ENCODE peak calls at places on chromosomes 1 and 21, in eight cellular contexts. V, L, O, G, K, I, E and R are unnamed samples.

GRCh38 chr1:7962011-7962335 is 462 bp downstream of the PARK7 start:
- DNase-seq in V (no peak), L (no peak), O (no peak), G (no peak), K (no peak), I (no peak), E (no peak), R (no peak)

GRCh38 chr1:9996624-9997582 is at the start of gene RBP7:
- DNase-seq in V (no peak), L (peak; percentile 22), O (no peak), G (peak; percentile 26), K (no peak), I (peak; percentile 41), E (no peak), R (no peak)

GRCh38 chr21:17492415-17493168 is 20.3 kb upstream of the CXADR start:
- DNase-seq in V (peak; percentile 34), L (no peak), O (no peak), G (no peak), K (no peak), I (no peak), E (peak; percentile 49), R (no peak)

GRCh38 chr1:117828206-117828605 is 101.2 kb downstream of the GDAP2 start:
- DNase-seq in V (peak; percentile 87), L (peak; percentile 20), O (no peak), G (peak; percentile 29), K (no peak), I (peak; percentile 43), E (peak; percentile 74), R (no peak)

GRCh38 chr21:36079671-36080070 is 9.8 kb downstream of the CBR1 start:
- DNase-seq in V (no peak), L (no peak), O (no peak), G (no peak), K (no peak), I (no peak), E (no peak), R (no peak)

GRCh38 chr1:17023103-17023502 is 11.4 kb upstream of the ATP13A2 start:
- DNase-seq in V (no peak), L (no peak), O (no peak), G (no peak), K (no peak), I (no peak), E (no peak), R (no peak)

GRCh38 chr1:109876617-109877319 is 33.9 kb upstream of the CSF1 start:
- DNase-seq in V (peak; percentile 94), L (no peak), O (no peak), G (no peak), K (no peak), I (no peak), E (no peak), R (no peak)

GRCh38 chr21:16605588-16605987 is 875.8 kb downstream of the USP25 start:
- DNase-seq in V (no peak), L (peak; percentile 28), O (no peak), G (no peak), K (no peak), I (no peak), E (no peak), R (no peak)

GRCh38 chr21:35398366-35398982 is 349.4 kb upstream of the RUNX1 start:
- DNase-seq in V (no peak), L (no peak), O (peak; percentile 24), G (no peak), K (no peak), I (no peak), E (no peak), R (no peak)

GRCh38 chr1:158113759-158114127 is 67.0 kb upstream of the CD1D start:
- DNase-seq in V (no peak), L (no peak), O (no peak), G (no peak), K (no peak), I (no peak), E (no peak), R (no peak)

GRCh38 chr1:9213956-9214355 is 20.6 kb upstream of the H6PD start:
- DNase-seq in V (no peak), L (no peak), O (no peak), G (no peak), K (no peak), I (no peak), E (no peak), R (no peak)

GRCh38 chr1:45913183-45913924 is 109.9 kb downstream of the MAST2 start:
- DNase-seq in V (peak; percentile 97), L (peak; percentile 95), O (no peak), G (peak; percentile 81), K (no peak), I (no peak), E (peak; percentile 46), R (no peak)

GRCh38 chr1:100703052-100703451 is 16.5 kb upstream of the VCAM1 start:
- DNase-seq in V (no peak), L (no peak), O (no peak), G (no peak), K (no peak), I (no peak), E (peak; percentile 42), R (no peak)

GRCh38 chr1:157540160-157540748 is 12.1 kb downstream of the FCRL5 start:
- DNase-seq in V (no peak), L (no peak), O (no peak), G (no peak), K (no peak), I (no peak), E (no peak), R (no peak)

GRCh38 chr1:156115514-156116374 is 1.2 kb downstream of the LMNA start:
- DNase-seq in V (peak; percentile 66), L (peak; percentile 79), O (no peak), G (peak; percentile 79), K (peak; percentile 75), I (peak; percentile 80), E (no peak), R (no peak)

GRCh38 chr1:12148958-12149790 is 17.6 kb upstream of the TNFRSF1B start:
- DNase-seq in V (no peak), L (no peak), O (no peak), G (no peak), K (no peak), I (no peak), E (no peak), R (peak; percentile 86)

GRCh38 chr1:41444246-41444645 is 40.2 kb downstream of the EDN2 start:
- DNase-seq in V (no peak), L (no peak), O (no peak), G (no peak), K (no peak), I (no peak), E (no peak), R (no peak)
- TF ChIP-seq CTCF in V (peak; percentile 21), L (peak; percentile 21), O (no peak), G (no peak), K (peak; percentile 12), I (no peak), E (peak; percentile 27), R (peak; percentile 30)

GRCh38 chr1:119631433-119632102 is 16.5 kb downstream of the ZNF697 start:
- DNase-seq in V (peak; percentile 75), L (peak; percentile 42), O (no peak), G (peak; percentile 86), K (peak; percentile 82), I (peak; percentile 96), E (peak; percentile 55), R (no peak)
- H3K4me3 ChIP-seq in V (peak overlapping the region; percentile 48), L (no peak overlapping the region), O (no peak overlapping the region), G (peak overlapping the region; percentile 35), K (peak overlapping the region; percentile 37), I (no peak overlapping the region), E (peak overlapping the region; percentile 29), R (no peak overlapping the region)

DNA sequence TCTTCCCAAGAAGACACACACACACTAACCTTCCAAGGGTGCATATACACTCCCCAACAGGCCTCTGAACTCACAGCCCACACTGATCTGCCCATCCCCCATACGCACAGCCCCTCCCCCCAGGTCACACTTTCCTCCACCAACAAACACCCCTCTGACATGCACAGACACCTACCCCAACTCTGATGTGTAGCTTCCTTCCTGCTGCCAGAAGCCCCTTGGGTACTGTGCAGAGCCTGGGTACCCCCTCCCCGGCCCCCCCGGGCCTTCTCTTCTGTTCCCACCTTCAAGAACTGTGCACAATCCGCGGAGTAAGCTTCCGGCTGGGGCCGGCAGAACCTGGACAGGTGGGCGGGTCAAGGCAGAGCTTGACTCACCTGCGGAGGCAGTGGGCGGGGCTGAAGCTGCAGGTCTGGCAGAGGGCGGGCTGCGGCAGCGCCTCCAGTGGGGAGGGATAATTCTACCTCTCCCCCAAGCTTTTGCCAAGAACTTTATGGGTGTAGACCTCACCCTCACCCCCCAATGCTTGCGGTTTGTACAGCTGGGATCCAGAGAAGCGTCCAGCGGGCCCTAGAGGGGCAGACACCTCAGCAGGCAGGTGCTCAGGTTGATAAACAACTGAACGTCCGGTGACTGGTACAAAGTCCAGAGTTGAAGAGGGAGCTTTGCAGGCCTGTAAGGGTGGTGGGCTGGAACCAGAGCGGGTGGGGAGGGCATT is at the start of gene C1orf210:
- DNase-seq in V (no peak), L (no peak), O (no peak), G (peak; percentile 95), K (peak; percentile 89), I (peak; percentile 97), E (no peak), R (no peak)
- TF ChIP-seq CTCF in V (no peak), L (no peak), O (no peak), G (peak; percentile 28), K (peak; percentile 35), I (peak; percentile 72), E (no peak), R (no peak)

DNA sequence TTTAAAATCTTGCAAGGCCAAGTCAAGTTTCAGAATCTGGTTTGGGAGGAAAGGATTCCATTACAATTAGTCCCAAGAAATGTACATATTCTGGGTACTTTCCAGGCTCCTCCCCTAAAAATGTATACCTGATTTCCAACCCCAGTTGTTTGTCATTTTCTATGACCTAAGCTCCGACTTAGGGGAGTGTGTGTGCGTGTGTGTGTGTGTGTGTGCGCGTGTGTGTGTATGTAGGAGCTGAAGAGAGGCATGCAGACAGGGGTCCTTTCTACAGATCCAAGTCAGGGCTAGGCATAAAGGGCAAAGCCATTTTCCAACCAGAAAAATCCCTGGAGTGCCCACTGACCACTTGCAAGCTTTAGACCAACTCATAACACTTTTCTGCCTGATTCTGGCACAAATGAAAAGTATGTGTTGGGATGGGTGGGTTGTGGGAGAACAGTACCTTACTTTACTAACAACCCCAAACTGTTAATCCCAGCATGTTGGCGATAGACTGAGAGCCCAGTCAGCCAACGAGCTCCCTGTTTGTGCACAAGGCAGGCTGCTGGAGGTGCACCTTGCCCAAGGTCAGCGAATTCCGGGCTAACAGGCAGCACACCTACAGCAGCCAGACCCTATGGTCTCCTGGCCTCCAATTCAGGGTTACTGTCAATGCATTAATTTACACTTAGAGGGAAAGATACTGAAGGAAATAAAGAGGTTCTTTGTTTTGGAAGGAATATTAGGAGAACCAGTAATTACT is 1.7 kb downstream of the TRABD2B start:
- DNase-seq in V (no peak), L (no peak), O (no peak), G (no peak), K (no peak), I (peak; percentile 67), E (no peak), R (no peak)
- H3K4me3 ChIP-seq in V (no peak overlapping the region), L (peak overlapping the region; percentile 88), O (no peak overlapping the region), G (no peak overlapping the region), K (peak overlapping the region; percentile 65), I (no peak overlapping the region), E (no peak overlapping the region), R (no peak overlapping the region)

DNA sequence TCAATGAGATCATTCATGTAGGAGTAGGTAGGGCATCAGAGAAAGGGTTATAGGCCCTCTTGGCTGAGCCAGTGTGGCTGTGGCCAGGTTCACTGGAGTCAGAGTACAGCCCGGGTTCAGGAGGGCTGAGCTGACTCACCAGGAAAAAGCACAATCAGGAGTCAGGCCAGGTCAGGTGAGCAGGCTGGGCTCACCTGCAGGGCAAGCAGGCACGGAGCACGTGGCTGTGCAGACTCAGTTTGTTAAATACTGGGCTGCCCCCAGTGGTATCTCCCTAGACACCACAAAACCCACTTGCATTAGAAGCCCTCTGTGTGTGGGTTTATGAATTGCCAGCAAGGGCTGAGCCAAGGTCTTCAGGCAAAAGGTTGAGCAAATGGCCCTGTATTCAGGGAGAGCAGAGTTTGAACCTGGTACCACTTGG is 122.1 kb upstream of the SERBP1 start:
- DNase-seq in V (no peak), L (no peak), O (no peak), G (peak; percentile 71), K (no peak), I (peak; percentile 24), E (no peak), R (no peak)
- TF ChIP-seq CTCF in V (no peak), L (no peak), O (no peak), G (no peak), K (no peak), I (no peak), E (no peak), R (no peak)